ENCODE peak calls at places on chromosomes 7 and 10, in six cellular contexts. D, W, G, E, Z and I are unnamed samples.

GRCh38 chr7:32047801-32048200 is 22.4 kb downstream of the PDE1C start:
- DNase-seq in D (no peak), W (no peak), G (peak; percentile 27), E (peak; percentile 34), Z (no peak), I (no peak)

GRCh38 chr10:13056461-13057077 is 43.4 kb upstream of the OPTN start:
- DNase-seq in D (no peak), W (no peak), G (peak; percentile 16), E (peak; percentile 62), Z (no peak), I (peak; percentile 18)

GRCh38 chr7:105250239-105250638 is 138.5 kb downstream of the SRPK2 start:
- DNase-seq in D (no peak), W (no peak), G (no peak), E (no peak), Z (no peak), I (peak; percentile 62)

GRCh38 chr10:124002391-124003069 is 90.9 kb downstream of the CHST15 start:
- DNase-seq in D (no peak), W (no peak), G (no peak), E (no peak), Z (no peak), I (no peak)

GRCh38 chr7:103540986-103541385 is 95.0 kb upstream of the SLC26A5 start:
- DNase-seq in D (no peak), W (no peak), G (no peak), E (no peak), Z (no peak), I (no peak)

GRCh38 chr7:50594734-50595537 is 29.7 kb upstream of the DDC start:
- DNase-seq in D (no peak), W (no peak), G (no peak), E (no peak), Z (no peak), I (no peak)

GRCh38 chr10:113381906-113382562 is 170.8 kb upstream of the HABP2 start:
- DNase-seq in D (no peak), W (no peak), G (peak; percentile 57), E (peak; percentile 77), Z (no peak), I (peak; percentile 27)

GRCh38 chr7:51369746-51370145 is 53.1 kb upstream of the COBL start:
- DNase-seq in D (no peak), W (no peak), G (no peak), E (no peak), Z (no peak), I (peak; percentile 60)

GRCh38 chr7:19677201-19677600 is 31.6 kb downstream of the POLR1F start:
- DNase-seq in D (no peak), W (no peak), G (no peak), E (peak; percentile 77), Z (no peak), I (no peak)

GRCh38 chr10:13716161-13717071 is 129.7 kb downstream of the PRPF18 start:
- DNase-seq in D (no peak), W (no peak), G (peak; percentile 96), E (peak; percentile 79), Z (no peak), I (no peak)

GRCh38 chr7:36710186-36710813 is 14.0 kb downstream of the AOAH start:
- DNase-seq in D (no peak), W (no peak), G (no peak), E (no peak), Z (no peak), I (no peak)

GRCh38 chr7:134140889-134141867 is 14.0 kb downstream of the LRGUK start:
- DNase-seq in D (peak; percentile 88), W (peak; percentile 36), G (peak; percentile 51), E (peak; percentile 54), Z (peak; percentile 57), I (peak; percentile 53)

GRCh38 chr7:2261611-2262010 is 19.6 kb downstream of the NUDT1 start:
- DNase-seq in D (no peak), W (no peak), G (no peak), E (no peak), Z (no peak), I (no peak)

GRCh38 chr7:104584620-104585019 is 256.2 kb downstream of the LHFPL3 start:
- DNase-seq in D (no peak), W (no peak), G (no peak), E (no peak), Z (no peak), I (no peak)

GRCh38 chr7:130274983-130275649 is 8.5 kb downstream of the CPA2 start:
- DNase-seq in D (peak; percentile 53), W (no peak), G (no peak), E (no peak), Z (no peak), I (no peak)

GRCh38 chr10:105252908-105253307 is 611.8 kb downstream of the SORCS3 start:
- DNase-seq in D (no peak), W (no peak), G (no peak), E (no peak), Z (peak; percentile 2), I (no peak)

GRCh38 chr7:27374958-27375841 is 132.6 kb downstream of the EVX1 start:
- DNase-seq in D (no peak), W (no peak), G (no peak), E (no peak), Z (no peak), I (no peak)

GRCh38 chr10:88236121-88236743 is 346.9 kb downstream of the RNLS start:
- DNase-seq in D (no peak), W (no peak), G (no peak), E (no peak), Z (no peak), I (no peak)

GRCh38 chr10:6383099-6383812 is 180.5 kb downstream of the PFKFB3 start:
- DNase-seq in D (no peak), W (no peak), G (peak; percentile 84), E (peak; percentile 73), Z (no peak), I (no peak)

DNA sequence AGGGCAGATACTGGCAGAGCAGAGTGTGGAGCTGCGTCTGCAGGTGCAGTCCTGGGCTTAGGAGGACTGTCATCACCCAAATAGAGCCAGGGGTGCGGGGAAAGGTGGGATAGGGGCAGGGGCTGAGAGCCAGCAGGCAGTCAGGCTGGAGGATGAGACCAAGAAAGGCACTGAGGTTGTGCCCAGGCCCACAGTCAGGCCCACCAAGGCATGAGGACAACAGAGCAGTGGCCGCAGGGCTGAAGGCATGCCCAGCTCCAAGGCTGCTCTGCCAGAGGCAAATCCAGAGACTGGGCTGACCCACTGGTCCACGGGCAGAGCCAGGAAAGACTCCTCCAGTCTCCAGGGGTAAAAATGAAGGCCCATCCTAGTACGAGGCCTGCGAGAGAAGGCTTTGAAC is 24.4 kb upstream of the GATAD1 start:
- DNase-seq in D (no peak), W (no peak), G (no peak), E (no peak), Z (no peak), I (no peak)
- H4K91ac ChIP-seq in D (no peak overlapping the region), W (no peak overlapping the region), G (no peak overlapping the region), E (no peak overlapping the region), Z (no peak overlapping the region), I (no peak overlapping the region)

GRCh38 chr10:97355571-97355975 is 21.0 kb upstream of the FRAT2 start:
- DNase-seq in D (no peak), W (no peak), G (no peak), E (no peak), Z (no peak), I (no peak)

GRCh38 chr10:97347317-97347716 is 12.8 kb upstream of the FRAT2 start:
- DNase-seq in D (no peak), W (no peak), G (no peak), E (no peak), Z (no peak), I (no peak)

GRCh38 chr10:97350138-97350537 is 15.6 kb upstream of the FRAT2 start:
- DNase-seq in D (no peak), W (no peak), G (no peak), E (no peak), Z (no peak), I (no peak)

GRCh38 chr10:97353945-97354344 is 19.4 kb upstream of the FRAT2 start:
- DNase-seq in D (no peak), W (no peak), G (no peak), E (no peak), Z (no peak), I (peak; percentile 36)

GRCh38 chr10:97349752-97350117 is 15.2 kb upstream of the FRAT2 start:
- DNase-seq in D (no peak), W (no peak), G (no peak), E (no peak), Z (no peak), I (no peak)
- H4K91ac ChIP-seq in D (no peak overlapping the region), W (no peak overlapping the region), G (no peak overlapping the region), E (no peak overlapping the region), Z (no peak overlapping the region), I (no peak overlapping the region)

DNA sequence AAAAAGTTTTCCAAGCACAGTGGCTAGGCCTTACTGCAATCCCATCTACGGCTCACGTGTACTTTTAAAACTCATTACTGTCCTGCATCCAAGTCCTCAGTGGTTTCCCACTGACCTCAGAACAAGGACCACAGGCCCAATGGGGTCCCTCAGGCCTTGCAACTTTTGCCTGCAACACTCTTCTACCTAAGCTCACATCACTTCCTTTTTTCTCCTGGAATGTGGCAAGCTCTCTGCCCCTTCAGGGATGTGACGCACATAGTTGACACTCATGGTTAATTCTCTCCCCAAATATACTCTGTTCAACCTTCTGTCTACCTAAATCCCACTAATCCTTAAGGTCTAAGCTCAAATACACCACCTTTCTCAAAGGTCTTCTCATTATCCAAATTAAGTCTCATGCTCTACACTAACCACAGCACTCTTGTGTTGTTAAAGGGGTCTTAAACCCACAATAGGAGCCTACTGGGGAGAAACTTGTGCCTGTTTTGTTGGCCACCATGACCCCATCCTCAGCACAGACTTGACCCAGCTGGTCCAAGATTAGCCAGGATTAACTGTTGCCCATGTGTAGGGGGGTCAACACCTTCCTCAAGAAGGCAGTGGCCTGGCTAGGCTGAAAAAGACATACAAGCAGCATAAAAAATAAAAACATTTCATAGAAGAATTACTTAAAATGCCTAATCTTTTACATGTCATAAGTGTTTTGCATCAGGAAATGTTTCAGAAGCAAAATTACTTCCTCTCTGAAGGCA is 15.2 kb downstream of the HNRNPF start:
- DNase-seq in D (no peak), W (no peak), G (no peak), E (no peak), Z (no peak), I (no peak)
- H4K91ac ChIP-seq in D (no peak overlapping the region), W (no peak overlapping the region), G (no peak overlapping the region), E (no peak overlapping the region), Z (no peak overlapping the region), I (no peak overlapping the region)

GRCh38 chr10:69662901-69663300 is 32.9 kb downstream of the FAM241B start:
- DNase-seq in D (no peak), W (no peak), G (no peak), E (no peak), Z (no peak), I (no peak)

GRCh38 chr10:69665457-69666320 is 35.6 kb downstream of the FAM241B start:
- DNase-seq in D (no peak), W (no peak), G (no peak), E (no peak), Z (no peak), I (no peak)

GRCh38 chr10:69662173-69662685 is 32.2 kb downstream of the FAM241B start:
- DNase-seq in D (no peak), W (no peak), G (no peak), E (no peak), Z (no peak), I (no peak)

GRCh38 chr10:69661414-69662172 is 31.5 kb downstream of the FAM241B start:
- DNase-seq in D (no peak), W (no peak), G (no peak), E (no peak), Z (no peak), I (no peak)

DNA sequence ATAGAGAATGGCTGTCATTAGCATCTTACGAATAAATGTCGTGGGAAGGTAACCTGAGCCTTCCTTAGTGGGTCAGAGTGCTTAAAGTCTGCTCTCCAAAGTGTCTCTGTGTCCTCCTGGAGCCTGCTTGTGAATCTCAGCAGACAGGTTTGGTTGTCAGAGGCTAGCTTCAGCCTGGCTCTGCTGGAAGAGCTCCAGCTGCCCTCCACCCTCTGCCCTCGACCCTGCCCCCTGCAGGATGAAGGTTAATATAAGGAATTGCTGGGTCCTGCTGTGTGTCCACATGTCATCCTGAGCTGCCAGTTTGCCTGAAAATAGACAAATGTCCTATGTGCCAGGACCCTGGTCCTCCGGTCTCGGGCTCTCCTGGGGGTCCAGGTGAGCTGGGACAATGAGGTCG is 33.5 kb downstream of the FAM241B start:
- DNase-seq in D (peak; percentile 73), W (no peak), G (no peak), E (no peak), Z (no peak), I (no peak)
- H4K91ac ChIP-seq in D (no peak overlapping the region), W (no peak overlapping the region), G (no peak overlapping the region), E (no peak overlapping the region), Z (no peak overlapping the region), I (no peak overlapping the region)